ENCODE peak calls at places on chromosomes 1 and 21, in six cellular contexts. D is upper lobe of left lung, I is K562, T is body of pancreas, G is endothelial cell of umbilical vein, Y is heart left ventricle. N is an unnamed sample.

GRCh38 chr1:64006276-64007051 is 197.0 kb upstream of the UBE2U start:
- DNase-seq in D (no peak), I (peak; percentile 34), T (peak; percentile 84), G (peak; percentile 84), Y (no peak), N (no peak)

GRCh38 chr1:115980998-115981993 is 5.0 kb downstream of the SLC22A15 start:
- DNase-seq in D (no peak), I (peak; percentile 69), T (peak; percentile 22), G (peak; percentile 41), Y (no peak), N (no peak)

GRCh38 chr1:210252621-210253041 is 20.0 kb downstream of the SERTAD4 start:
- DNase-seq in D (peak; percentile 85), I (no peak), T (peak; percentile 19), G (no peak), Y (peak; percentile 55), N (no peak)

GRCh38 chr1:24003331-24003972 is 23.3 kb upstream of the SRSF10 start:
- DNase-seq in D (no peak), I (no peak), T (peak; percentile 32), G (no peak), Y (no peak), N (no peak)

GRCh38 chr1:42952353-42953001 is 6.2 kb downstream of the SLC2A1 start:
- DNase-seq in D (no peak), I (peak; percentile 91), T (no peak), G (no peak), Y (no peak), N (no peak)

GRCh38 chr1:27773732-27774445 is 870 bp downstream of the STX12 start:
- DNase-seq in D (no peak), I (peak; percentile 14), T (no peak), G (peak; percentile 75), Y (no peak), N (no peak)

GRCh38 chr21:33644383-33645074 is 2.2 kb downstream of the ITSN1 start:
- DNase-seq in D (no peak), I (no peak), T (no peak), G (peak; percentile 50), Y (no peak), N (no peak)

GRCh38 chr1:246773213-246773641 is 49.0 kb downstream of the SCCPDH start:
- DNase-seq in D (no peak), I (no peak), T (no peak), G (no peak), Y (no peak), N (no peak)

GRCh38 chr21:42123509-42123908 is 52.4 kb downstream of the UMODL1 start:
- DNase-seq in D (no peak), I (no peak), T (no peak), G (no peak), Y (peak; percentile 10), N (no peak)

GRCh38 chr1:41670558-41670957 is 186.1 kb upstream of the EDN2 start:
- DNase-seq in D (no peak), I (no peak), T (no peak), G (no peak), Y (no peak), N (no peak)

GRCh38 chr1:203704120-203704519 is 60.9 kb upstream of the LAX1 start:
- DNase-seq in D (no peak), I (no peak), T (no peak), G (no peak), Y (no peak), N (no peak)

GRCh38 chr1:232575524-232576040 is 54.4 kb downstream of the SIPA1L2 start:
- DNase-seq in D (no peak), I (no peak), T (no peak), G (peak; percentile 33), Y (no peak), N (no peak)

GRCh38 chr1:154767315-154768240 is 102.5 kb downstream of the KCNN3 start:
- DNase-seq in D (no peak), I (no peak), T (no peak), G (peak; percentile 71), Y (peak; percentile 75), N (no peak)

GRCh38 chr1:238892612-238893011 is 493.8 kb upstream of the CHRM3 start:
- DNase-seq in D (no peak), I (no peak), T (peak; percentile 15), G (no peak), Y (no peak), N (no peak)

GRCh38 chr1:159924791-159925712 is at the start of gene TAGLN2:
- DNase-seq in D (peak; percentile 98), I (peak; percentile 95), T (peak; percentile 92), G (peak; percentile 93), Y (peak; percentile 96), N (peak; percentile 94)

GRCh38 chr1:225769687-225770086 is 7.9 kb upstream of the SRP9 start:
- DNase-seq in D (no peak), I (no peak), T (no peak), G (no peak), Y (no peak), N (no peak)

GRCh38 chr1:180176965-180177364 is 22.3 kb downstream of the QSOX1 start:
- DNase-seq in D (no peak), I (no peak), T (no peak), G (no peak), Y (no peak), N (no peak)

GRCh38 chr1:229268505-229268904 is 2.4 kb upstream of the RAB4A start:
- DNase-seq in D (no peak), I (no peak), T (no peak), G (no peak), Y (no peak), N (no peak)

GRCh38 chr1:157490337-157491165 is 61.8 kb downstream of the FCRL5 start:
- DNase-seq in D (peak; percentile 46), I (peak; percentile 82), T (peak; percentile 73), G (peak; percentile 58), Y (peak; percentile 41), N (peak; percentile 87)

GRCh38 chr1:175317309-175317708 is 124.7 kb upstream of the KIAA0040 start:
- DNase-seq in D (no peak), I (peak; percentile 58), T (no peak), G (no peak), Y (no peak), N (peak; percentile 22)

GRCh38 chr1:240701412-240701811 is 89.5 kb upstream of the GREM2 start:
- DNase-seq in D (no peak), I (no peak), T (no peak), G (no peak), Y (no peak), N (no peak)

GRCh38 chr1:31315902-31316301 is 19.1 kb downstream of the ZCCHC17 start:
- DNase-seq in D (no peak), I (no peak), T (no peak), G (no peak), Y (no peak), N (no peak)

GRCh38 chr1:39321979-39322378 is 117.5 kb downstream of the MACF1 start:
- DNase-seq in D (no peak), I (no peak), T (no peak), G (no peak), Y (no peak), N (no peak)
- H3K36me3 ChIP-seq in D (peaks cover 100% of the 10 kb centered on the region), I (peaks cover 94% of the 10 kb centered on the region), T (peaks cover 35% of the 10 kb centered on the region), G (peaks cover 49% of the 10 kb centered on the region), Y (peaks cover 100% of the 10 kb centered on the region), N (no peaks in the 10 kb centered on the region)

GRCh38 chr1:223641523-223642039 is 23.9 kb downstream of the CAPN8 start:
- DNase-seq in D (no peak), I (no peak), T (peak; percentile 27), G (no peak), Y (no peak), N (no peak)
- TF ChIP-seq POLR2A in D (peak; percentile 16), I (no peak), T (no peak), G (no peak), Y (no peak), N (no peak)

GRCh38 chr1:18644469-18645171 is 14.0 kb downstream of the PAX7 start:
- DNase-seq in D (no peak), I (no peak), T (no peak), G (no peak), Y (no peak), N (no peak)

GRCh38 chr1:18643154-18644012 is 12.7 kb downstream of the PAX7 start:
- DNase-seq in D (peak; percentile 75), I (peak; percentile 59), T (no peak), G (no peak), Y (no peak), N (no peak)

GRCh38 chr1:18645172-18646090 is 14.8 kb downstream of the PAX7 start:
- DNase-seq in D (peak; percentile 81), I (no peak), T (no peak), G (no peak), Y (no peak), N (no peak)

GRCh38 chr1:18642278-18643095 is 11.8 kb downstream of the PAX7 start:
- DNase-seq in D (no peak), I (no peak), T (no peak), G (no peak), Y (no peak), N (no peak)

GRCh38 chr1:18644013-18644399 is 13.4 kb downstream of the PAX7 start:
- DNase-seq in D (no peak), I (no peak), T (no peak), G (no peak), Y (no peak), N (no peak)
- H3K4me3 ChIP-seq in D (no peak overlapping the region), I (no peak overlapping the region), T (no peak overlapping the region), G (no peak overlapping the region), Y (no peak overlapping the region), N (no peak overlapping the region)

GRCh38 chr1:234468580-234468979 is 10.4 kb downstream of the TARBP1 start:
- DNase-seq in D (no peak), I (no peak), T (peak; percentile 53), G (no peak), Y (no peak), N (no peak)

GRCh38 chr1:234466945-234467344 is 12.0 kb downstream of the TARBP1 start:
- DNase-seq in D (no peak), I (no peak), T (no peak), G (no peak), Y (no peak), N (no peak)

GRCh38 chr1:234463749-234464148 is 15.2 kb downstream of the TARBP1 start:
- DNase-seq in D (no peak), I (no peak), T (no peak), G (no peak), Y (no peak), N (no peak)

GRCh38 chr1:234473123-234473522 is 5.9 kb downstream of the TARBP1 start:
- DNase-seq in D (no peak), I (no peak), T (no peak), G (peak; percentile 81), Y (no peak), N (no peak)

GRCh38 chr1:234467821-234468220 is 11.2 kb downstream of the TARBP1 start:
- DNase-seq in D (no peak), I (no peak), T (no peak), G (no peak), Y (no peak), N (no peak)
- H3K36me3 ChIP-seq in D (peaks cover 31% of the 10 kb centered on the region), I (peaks cover 34% of the 10 kb centered on the region), T (peaks cover 5% of the 10 kb centered on the region), G (no peaks in the 10 kb centered on the region), Y (peaks cover 36% of the 10 kb centered on the region), N (no peaks in the 10 kb centered on the region)

GRCh38 chr1:45013551-45014209 is 1.6 kb downstream of the UROD start:
- DNase-seq in D (no peak), I (peak; percentile 35), T (no peak), G (no peak), Y (no peak), N (no peak)

GRCh38 chr1:45016090-45016697 is 4.1 kb downstream of the UROD start:
- DNase-seq in D (no peak), I (no peak), T (no peak), G (no peak), Y (no peak), N (no peak)

GRCh38 chr1:45012639-45013278 is 705 bp downstream of the UROD start:
- DNase-seq in D (no peak), I (peak; percentile 100), T (peak; percentile 82), G (peak; percentile 69), Y (peak; percentile 73), N (peak; percentile 93)

GRCh38 chr1:45015683-45016082 is 3.6 kb downstream of the UROD start:
- DNase-seq in D (no peak), I (no peak), T (no peak), G (no peak), Y (no peak), N (no peak)

GRCh38 chr1:45014403-45015028 is 2.5 kb downstream of the UROD start:
- DNase-seq in D (peak; percentile 42), I (peak; percentile 91), T (peak; percentile 84), G (peak; percentile 81), Y (peak; percentile 82), N (peak; percentile 93)
- TF ChIP-seq POLR2A in D (no peak), I (no peak), T (no peak), G (no peak), Y (no peak), N (no peak)

N was measured in testis.